ENCODE peak calls at places on chromosome 16, in ten cellular contexts. E, X, J, D, I, U, L, N, B and Q are unnamed samples.

GRCh38 chr16:81478876-81479496 is 34.4 kb downstream of the CMIP start:
- DNase-seq in J (no peak), E (peak), X (no peak), U (no peak), D (peak), L (peak), B (peak), N (no peak), I (no peak), Q (no peak)

GRCh38 chr16:46920402-46921068 is 36.4 kb downstream of the GPT2 start:
- DNase-seq in X (no peak), I (no peak), N (no peak), U (no peak), L (no peak), B (peak), D (no peak), E (no peak), J (no peak), Q (no peak)

GRCh38 chr16:72109966-72110530 is 16.4 kb downstream of the DHX38 start:
- DNase-seq in B (no peak), N (no peak), E (no peak), J (no peak), X (no peak), D (no peak), U (no peak), L (no peak), I (no peak), Q (no peak)

GRCh38 chr16:84607694-84608093 is 10.2 kb downstream of the COTL1 start:
- DNase-seq in X (no peak), L (no peak), E (peak), B (no peak), I (no peak), D (no peak), J (no peak), U (no peak), N (no peak), Q (no peak)

GRCh38 chr16:31025344-31025743 is 8.0 kb upstream of the STX4 start:
- DNase-seq in U (no peak), X (no peak), N (no peak), B (no peak), L (no peak), I (no peak), D (no peak), J (no peak), E (no peak), Q (no peak)

GRCh38 chr16:724188-725040 is 1.8 kb downstream of the CCDC78 start:
- DNase-seq in J (no peak), N (no peak), I (no peak), B (no peak), U (no peak), L (no peak), D (no peak), X (no peak), E (no peak), Q (no peak)

GRCh38 chr16:49857423-49858181 is 1.7 kb upstream of the ZNF423 start:
- DNase-seq in D (peak), U (peak), X (no peak), B (peak), N (no peak), L (no peak), J (peak), E (no peak), I (no peak), Q (no peak)

GRCh38 chr16:57652695-57653471 is 15.2 kb upstream of the ADGRG3 start:
- DNase-seq in L (no peak), I (no peak), X (no peak), J (no peak), D (no peak), B (no peak), U (no peak), E (no peak), N (no peak), Q (no peak)

GRCh38 chr16:10668322-10669045 is 26.2 kb downstream of the TEKT5 start:
- DNase-seq in E (no peak), J (no peak), X (no peak), I (no peak), U (peak), L (no peak), D (peak), B (peak), N (no peak), Q (no peak)

GRCh38 chr16:53996961-53997360 is 289.6 kb downstream of the IRX3 start:
- DNase-seq in B (no peak), E (no peak), L (no peak), D (no peak), J (no peak), N (no peak), I (no peak), U (no peak), X (no peak), Q (no peak)

GRCh38 chr16:57883953-57884654 is 81.8 kb upstream of the KIFC3 start:
- DNase-seq in I (no peak), N (no peak), L (no peak), X (no peak), D (no peak), U (no peak), B (no peak), J (no peak), E (no peak), Q (no peak)

GRCh38 chr16:58088116-58088515 is 41.1 kb downstream of the CFAP20 start:
- DNase-seq in U (no peak), D (no peak), J (no peak), N (no peak), B (no peak), I (no peak), X (no peak), E (no peak), L (no peak), Q (no peak)

GRCh38 chr16:14424595-14424994 is 205.5 kb downstream of the PARN start:
- DNase-seq in X (no peak), E (no peak), U (no peak), B (no peak), I (no peak), N (no peak), J (no peak), L (no peak), D (no peak), Q (no peak)

GRCh38 chr16:54787045-54787444 is 143.6 kb upstream of the IRX5 start:
- DNase-seq in J (no peak), L (no peak), X (no peak), U (no peak), B (no peak), D (no peak), E (no peak), I (no peak), N (no peak), Q (no peak)

GRCh38 chr16:79542196-79542859 is 58.2 kb downstream of the MAF start:
- DNase-seq in U (no peak), N (no peak), E (no peak), B (no peak), D (no peak), I (no peak), J (no peak), X (no peak), L (no peak), Q (no peak)

GRCh38 chr16:20744922-20745440 is 3.4 kb upstream of the THUMPD1 start:
- DNase-seq in D (no peak), B (no peak), I (no peak), J (no peak), N (no peak), L (no peak), E (no peak), X (no peak), U (no peak), Q (no peak)

GRCh38 chr16:49458221-49458620 is 84.6 kb downstream of the C16orf78 start:
- DNase-seq in D (no peak), B (peak), J (no peak), U (no peak), N (no peak), X (no peak), E (no peak), I (no peak), L (no peak), Q (no peak)

GRCh38 chr16:84199861-84200260 is 8.9 kb downstream of the ADAD2 start:
- DNase-seq in D (no peak), N (no peak), B (no peak), I (no peak), L (no peak), J (no peak), U (no peak), X (no peak), E (no peak), Q (no peak)

GRCh38 chr16:73365010-73365409 is 317.1 kb upstream of the ZFHX3 start:
- DNase-seq in D (no peak), J (no peak), N (no peak), I (no peak), L (no peak), E (no peak), B (peak), X (no peak), U (no peak), Q (no peak)

GRCh38 chr16:398551-399277 is 1.7 kb downstream of the NME4 start:
- DNase-seq in E (no peak), I (no peak), B (no peak), N (no peak), D (no peak), X (no peak), U (no peak), L (no peak), J (no peak), Q (no peak)

GRCh38 chr16:75296606-75297005 is 45.2 kb upstream of the BCAR1 start:
- DNase-seq in U (no peak), J (no peak), L (no peak), N (no peak), I (no peak), D (no peak), B (no peak), E (no peak), X (no peak), Q (no peak)

GRCh38 chr16:31128711-31129567 is 6.6 kb downstream of the PRSS8 start:
- DNase-seq in B (peak), E (no peak), U (no peak), X (no peak), D (no peak), J (no peak), I (no peak), L (no peak), N (no peak), Q (no peak)

GRCh38 chr16:4511441-4512082 is 27.0 kb downstream of the CDIP1 start:
- DNase-seq in J (no peak), N (no peak), L (no peak), B (peak), E (no peak), I (no peak), X (no peak), D (no peak), U (peak), Q (no peak)

GRCh38 chr16:66741971-66742396 is 9.4 kb downstream of the DYNC1LI2 start:
- DNase-seq in J (no peak), B (no peak), X (no peak), I (no peak), L (no peak), N (no peak), E (no peak), D (no peak), U (no peak), Q (no peak)

GRCh38 chr16:46746821-46747776 is 1.0 kb downstream of the MYLK3 start:
- DNase-seq in N (no peak), E (no peak), J (no peak), B (no peak), L (no peak), I (no peak), U (no peak), X (no peak), D (no peak), Q (no peak)

GRCh38 chr16:22093952-22094351 is 1.6 kb downstream of the VWA3A start:
- DNase-seq in B (no peak), I (no peak), D (no peak), X (no peak), N (no peak), L (no peak), E (no peak), U (no peak), J (no peak), Q (no peak)

GRCh38 chr16:6644916-6645315 is 687.7 kb upstream of the RBFOX1 start:
- DNase-seq in L (no peak), B (no peak), N (no peak), J (no peak), X (no peak), U (no peak), D (no peak), E (no peak), I (no peak), Q (no peak)

GRCh38 chr16:75491876-75492275 is 3.4 kb downstream of the CHST6 start:
- DNase-seq in D (no peak), I (no peak), E (no peak), L (no peak), U (peak), N (no peak), X (no peak), B (no peak), J (no peak), Q (no peak)

GRCh38 chr16:72312862-72313261 is 140.9 kb upstream of the PMFBP1 start:
- DNase-seq in N (no peak), U (no peak), D (no peak), I (peak), L (no peak), B (no peak), E (no peak), X (peak), J (no peak), Q (peak)

GRCh38 chr16:391885-392335 is 5.1 kb upstream of the NME4 start:
- DNase-seq in J (peak), N (peak), X (no peak), B (peak), E (peak), I (peak), L (no peak), U (peak), D (peak), Q (peak)

GRCh38 chr16:81778861-81779539 is at the start of gene PLCG2:
- DNase-seq in U (peak), I (no peak), D (peak), J (peak), L (peak), N (peak), E (peak), X (no peak), B (peak), Q (no peak)

GRCh38 chr16:48300391-48300856 is 53.1 kb upstream of the ABCC11 start:
- DNase-seq in L (no peak), B (no peak), D (no peak), X (peak), N (no peak), J (peak), I (no peak), E (no peak), U (no peak), Q (peak)

DNA sequence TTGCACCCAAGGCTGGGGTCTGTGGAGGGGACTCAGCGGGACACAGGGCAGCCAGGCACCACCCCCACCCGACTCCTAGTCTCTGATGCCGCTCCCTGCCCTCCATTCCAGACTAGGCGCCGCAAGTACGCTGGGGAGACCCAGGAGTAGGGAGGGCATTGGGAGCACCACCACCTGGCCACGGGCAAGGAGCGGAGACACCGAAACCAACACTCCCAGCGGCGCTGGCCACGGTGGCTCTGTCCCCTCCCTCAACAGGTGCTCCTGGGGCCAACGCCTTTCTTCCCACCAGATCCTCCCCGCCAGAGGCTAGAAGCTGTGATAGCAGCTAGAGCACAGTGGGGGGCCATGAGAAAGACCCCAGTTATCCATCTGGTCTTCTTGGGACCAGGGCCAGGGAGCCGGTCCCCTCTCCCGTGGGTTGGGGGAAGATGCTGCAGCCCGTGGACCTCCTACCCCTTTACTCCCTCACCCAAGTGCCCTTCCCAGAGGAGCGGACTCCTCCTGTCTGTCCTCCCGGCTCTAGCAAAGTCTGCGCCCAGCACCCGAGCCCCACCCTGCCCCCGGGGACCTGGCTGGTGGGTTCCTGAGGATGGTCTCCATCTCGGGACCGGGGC is 453 bp upstream of the SYNGR3 start:
- DNase-seq in L (no peak), J (no peak), I (no peak), N (no peak), B (no peak), U (no peak), D (no peak), E (no peak), X (no peak), Q (no peak)
- H3K4me3 ChIP-seq in L (no peak), J (no peak), I (no peak), N (no peak), B (no peak), U (peak), D (peak), E (peak), X (peak), Q (no peak)

GRCh38 chr16:62254847-62255246 is 218.6 kb upstream of the CDH8 start:
- DNase-seq in J (no peak), X (no peak), N (no peak), I (no peak), L (no peak), B (no peak), E (no peak), D (no peak), U (no peak), Q (no peak)

GRCh38 chr16:62253926-62254325 is 217.7 kb upstream of the CDH8 start:
- DNase-seq in E (no peak), D (no peak), L (no peak), X (no peak), B (no peak), U (no peak), I (no peak), N (no peak), J (no peak), Q (no peak)

DNA sequence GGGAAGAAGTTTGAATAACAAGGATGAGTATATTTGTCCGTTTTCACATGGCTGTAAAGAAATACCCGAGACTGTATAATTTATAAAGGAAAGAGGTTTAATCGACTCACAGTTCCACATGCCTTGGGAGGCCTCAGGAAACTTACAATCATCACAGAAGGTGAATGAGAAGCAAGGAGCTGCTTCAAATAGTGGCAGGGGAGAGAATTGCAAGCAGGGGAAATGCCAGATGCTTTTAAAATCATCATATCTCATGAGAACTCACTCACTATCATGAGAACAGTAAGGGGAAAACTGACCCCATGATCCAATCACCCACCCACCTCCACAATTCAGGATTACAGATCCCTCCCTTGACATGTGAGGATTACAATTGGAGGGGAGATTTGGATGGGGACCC is 212.8 kb upstream of the CDH8 start:
- DNase-seq in I (no peak), E (no peak), U (no peak), B (no peak), N (no peak), D (no peak), X (no peak), J (no peak), L (no peak), Q (no peak)
- TF ChIP-seq CTCF in I (no peak), E (no peak), U (no peak), B (no peak), N (no peak), D (no peak), X (no peak), J (no peak), L (no peak), Q (no peak)

DNA sequence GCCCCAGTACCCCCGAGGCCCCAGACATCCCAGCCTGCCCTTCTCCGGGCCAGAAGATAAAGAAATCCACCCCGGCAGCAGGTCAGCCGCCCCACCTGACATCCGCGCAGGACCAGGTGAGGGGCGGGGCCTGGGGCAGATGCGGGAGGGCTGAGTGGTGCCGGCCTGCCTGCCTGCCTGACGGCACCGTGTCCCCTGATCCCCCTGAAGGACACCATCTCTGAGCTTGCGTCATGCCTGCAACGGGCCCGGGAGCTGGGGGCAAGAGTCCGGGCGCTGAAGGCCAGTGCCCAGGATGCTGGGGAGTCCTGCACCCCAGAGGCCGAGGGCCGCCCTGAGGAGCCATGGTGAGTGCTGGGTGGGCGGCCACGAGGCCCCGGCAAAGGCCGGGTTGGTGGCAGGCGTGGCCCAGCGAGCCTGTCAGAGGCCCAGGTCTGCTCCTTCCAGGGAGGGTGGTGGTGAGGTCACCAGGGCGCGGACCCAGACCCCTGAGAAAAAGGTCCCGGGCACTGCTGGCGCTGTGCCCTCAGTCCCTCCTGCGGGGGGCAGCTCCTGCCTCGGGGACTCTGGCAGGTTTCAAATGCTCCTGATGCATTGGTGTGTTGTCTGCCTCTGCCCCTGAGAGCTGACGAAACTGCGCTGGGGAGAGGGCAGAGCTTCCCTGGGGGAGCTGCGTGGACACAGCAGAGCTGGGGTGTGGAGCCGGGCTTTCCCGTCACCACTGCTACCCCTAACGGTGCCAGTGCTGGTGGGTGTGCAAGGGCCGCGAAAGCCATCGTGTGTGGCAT is 1.2 kb downstream of the CDT1 start:
- DNase-seq in J (no peak), D (peak), B (no peak), U (peak), X (no peak), E (no peak), N (no peak), I (no peak), L (no peak), Q (no peak)
- H3K4me3 ChIP-seq in J (no peak), D (peak), B (peak), U (peak), X (peak), E (peak), N (no peak), I (peak), L (peak), Q (peak)

GRCh38 chr16:29972992-29973383 is 680 bp upstream of the TAOK2 start:
- DNase-seq in N (no peak), J (no peak), X (no peak), L (no peak), E (no peak), D (no peak), I (no peak), U (no peak), B (no peak), Q (no peak)

GRCh38 chr16:29973384-29974246 is at the start of gene TAOK2:
- DNase-seq in N (peak), E (peak), U (peak), X (peak), I (peak), L (peak), J (peak), B (peak), D (peak), Q (peak)

GRCh38 chr16:29975134-29975538 is 1.5 kb downstream of the TAOK2 start:
- DNase-seq in U (no peak), D (no peak), E (no peak), J (no peak), B (no peak), X (no peak), L (no peak), I (no peak), N (no peak), Q (no peak)

GRCh38 chr16:29975811-29976511 is 2.3 kb downstream of the TAOK2 start:
- DNase-seq in I (no peak), X (no peak), U (no peak), L (no peak), E (no peak), B (no peak), D (no peak), J (no peak), N (no peak), Q (no peak)

DNA sequence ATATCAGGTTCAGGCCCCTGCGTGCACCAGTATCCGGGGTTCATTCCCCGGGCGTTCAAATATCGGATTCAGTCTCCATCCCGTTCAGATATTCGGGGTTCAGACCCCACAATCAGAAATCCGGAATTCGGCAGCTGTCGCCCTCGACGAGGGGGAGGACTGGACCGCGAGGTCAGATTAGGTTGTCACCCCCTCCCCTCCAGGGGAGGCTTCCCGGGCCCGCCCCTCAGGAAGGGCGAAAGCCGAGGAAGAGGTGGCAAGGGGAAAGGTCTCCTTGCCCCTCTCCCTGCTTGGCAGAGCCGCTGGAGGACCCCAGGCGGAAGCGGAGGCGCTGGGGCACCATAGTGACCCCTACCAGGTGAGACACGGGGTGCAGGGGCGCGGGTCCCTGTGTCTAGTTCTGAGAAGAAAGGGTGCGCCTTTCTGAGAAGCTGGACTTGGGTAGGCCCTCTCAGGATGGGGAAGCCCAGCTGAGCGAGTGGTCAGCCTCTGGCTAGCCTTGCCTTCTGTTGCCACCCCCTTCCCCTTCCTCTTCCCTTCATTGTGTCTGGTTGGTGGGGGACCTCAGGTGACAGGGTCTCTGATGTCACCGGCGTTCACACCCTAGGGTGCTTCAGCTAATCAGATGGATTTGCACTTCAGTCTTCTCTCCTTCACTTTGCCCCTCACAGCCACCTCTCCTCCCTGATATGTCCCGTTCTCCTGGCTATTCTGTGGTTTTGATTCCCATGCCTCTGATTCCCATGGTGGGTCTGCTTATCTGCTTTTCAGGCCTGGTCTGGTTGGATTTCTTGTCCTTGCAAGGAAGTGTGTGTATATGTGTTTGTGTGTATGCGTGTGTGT is 844 bp downstream of the TAOK2 start:
- DNase-seq in U (peak), N (no peak), B (no peak), D (no peak), X (no peak), I (no peak), E (no peak), J (peak), L (no peak), Q (no peak)
- TF ChIP-seq CTCF in U (no peak), N (no peak), B (no peak), D (no peak), X (no peak), I (no peak), E (no peak), J (no peak), L (no peak), Q (no peak)